ENCODE peak calls at places on chromosomes 3 and 15, in seven cellular contexts. U, V, E, S, M, Z and J are unnamed samples.

GRCh38 chr3:142353571-142353970 is 94.3 kb downstream of the XRN1 start:
- DNase-seq in Z (no peak), M (no peak), S (peak), U (no peak), V (no peak), E (no peak), J (no peak)

GRCh38 chr15:73887481-73887880 is 14.1 kb downstream of the TBC1D21 start:
- DNase-seq in M (no peak), E (no peak), U (no peak), V (no peak), Z (no peak), S (no peak), J (no peak)

GRCh38 chr3:124512881-124513609 is 217.2 kb upstream of the UMPS start:
- DNase-seq in M (no peak), U (no peak), E (no peak), S (peak), V (no peak), Z (no peak), J (no peak)

GRCh38 chr15:68228143-68228970 is 1.2 kb downstream of the CLN6 start:
- DNase-seq in S (no peak), U (no peak), V (no peak), E (no peak), M (no peak), Z (peak), J (no peak)

GRCh38 chr3:161028485-161029018 is 76.6 kb downstream of the B3GALNT1 start:
- DNase-seq in V (no peak), S (no peak), U (no peak), E (peak), M (peak), Z (no peak), J (no peak)

GRCh38 chr3:130849111-130849552 is 44.8 kb upstream of the ATP2C1 start:
- DNase-seq in S (no peak), V (no peak), M (no peak), E (no peak), U (no peak), Z (no peak), J (no peak)

GRCh38 chr15:34621675-34622074 is 38.2 kb upstream of the GOLGA8B start:
- DNase-seq in M (no peak), E (no peak), V (no peak), Z (no peak), U (no peak), S (peak), J (no peak)

GRCh38 chr3:66816110-66816761 is 181.9 kb upstream of the KBTBD8 start:
- DNase-seq in E (peak), S (peak), U (no peak), V (no peak), M (peak), Z (peak), J (no peak)

GRCh38 chr15:100849021-100849831 is 30.4 kb upstream of the ALDH1A3 start:
- DNase-seq in U (no peak), S (peak), V (peak), E (peak), M (peak), Z (peak), J (peak)

GRCh38 chr3:172040078-172040975 is 949 bp downstream of the FNDC3B start:
- DNase-seq in U (no peak), V (peak), Z (peak), E (peak), M (peak), S (peak), J (peak)

GRCh38 chr3:51353566-51354140 is 31.4 kb upstream of the MANF start:
- DNase-seq in Z (no peak), E (no peak), U (no peak), V (no peak), S (peak), M (no peak), J (no peak)

GRCh38 chr15:67524235-67524634 is 3.3 kb downstream of the C15orf61 start:
- DNase-seq in E (no peak), Z (no peak), V (no peak), U (no peak), M (no peak), S (no peak), J (no peak)

GRCh38 chr3:36957072-36957471 is 12.2 kb upstream of the TRANK1 start:
- DNase-seq in Z (no peak), M (no peak), S (no peak), V (no peak), E (no peak), U (no peak), J (no peak)
- TF ChIP-seq CTCF in Z (no peak), M (peak), S (no peak), V (no peak), E (no peak), U (peak), J (peak)

GRCh38 chr3:138394156-138394555 is 40.3 kb upstream of the ESYT3 start:
- DNase-seq in V (no peak), U (no peak), S (no peak), M (no peak), Z (no peak), E (no peak), J (no peak)
- TF ChIP-seq CTCF in V (no peak), U (no peak), S (no peak), M (no peak), Z (no peak), E (no peak), J (no peak)

GRCh38 chr15:70875001-70875782 is 17.0 kb downstream of the THAP10 start:
- DNase-seq in S (peak), U (no peak), M (peak), V (no peak), E (no peak), Z (no peak), J (no peak)
- TF ChIP-seq CTCF in S (peak), U (peak), M (peak), V (no peak), E (no peak), Z (no peak), J (no peak)

GRCh38 chr3:74633021-74633420 is 18.6 kb upstream of the CNTN3 start:
- DNase-seq in U (no peak), E (no peak), Z (no peak), S (peak), M (no peak), V (no peak), J (no peak)

GRCh38 chr3:74631341-74631740 is 16.9 kb upstream of the CNTN3 start:
- DNase-seq in Z (no peak), M (no peak), E (no peak), U (no peak), S (peak), V (no peak), J (no peak)

GRCh38 chr3:74631771-74632170 is 17.3 kb upstream of the CNTN3 start:
- DNase-seq in E (no peak), S (peak), M (no peak), Z (no peak), U (no peak), V (no peak), J (no peak)

GRCh38 chr3:74630602-74631001 is 16.1 kb upstream of the CNTN3 start:
- DNase-seq in M (no peak), V (no peak), S (peak), E (no peak), U (no peak), Z (no peak), J (no peak)
- TF ChIP-seq CTCF in M (peak), V (no peak), S (peak), E (no peak), U (peak), Z (no peak), J (peak)

GRCh38 chr3:10116928-10117327 is 1.5 kb downstream of the BRK1 start:
- DNase-seq in S (no peak), V (no peak), U (no peak), E (no peak), M (no peak), Z (no peak), J (no peak)

GRCh38 chr3:10121064-10121463 is 5.6 kb downstream of the BRK1 start:
- DNase-seq in M (no peak), S (no peak), E (no peak), V (no peak), Z (no peak), U (no peak), J (no peak)

GRCh38 chr3:10115326-10116137 is at the start of gene BRK1:
- DNase-seq in U (peak), S (peak), Z (peak), E (peak), V (peak), M (peak), J (peak)

GRCh38 chr3:10119376-10119775 is 3.9 kb downstream of the BRK1 start:
- DNase-seq in Z (no peak), U (no peak), V (no peak), E (no peak), S (no peak), M (no peak), J (no peak)

DNA sequence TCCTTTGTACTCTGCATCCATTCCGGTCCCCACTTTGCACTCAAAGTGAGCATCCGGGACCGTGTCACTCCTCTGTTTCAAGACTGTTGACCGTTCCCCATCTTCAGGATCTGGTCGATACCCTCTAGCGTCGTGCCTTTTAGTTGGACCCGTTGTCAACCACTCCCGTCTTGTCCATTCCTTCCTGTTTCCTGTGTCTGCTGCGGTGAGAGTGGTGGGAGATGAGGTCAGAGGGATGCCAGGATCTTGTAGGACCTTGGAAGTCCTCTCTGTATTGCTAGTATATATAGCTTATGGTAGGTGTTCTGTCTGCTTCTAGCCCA is 624 bp downstream of the BRK1 start:
- DNase-seq in U (no peak), V (no peak), M (no peak), Z (peak), S (peak), E (no peak), J (peak)
- TF ChIP-seq CTCF in U (no peak), V (no peak), M (no peak), Z (no peak), S (no peak), E (no peak), J (no peak)

GRCh38 chr15:60551781-60552161 is 72.8 kb upstream of the ICE2 start:
- DNase-seq in S (no peak), E (no peak), V (no peak), U (no peak), Z (no peak), M (no peak), J (no peak)
- TF ChIP-seq CTCF in S (no peak), E (no peak), V (no peak), U (no peak), Z (no peak), M (no peak), J (no peak)

DNA sequence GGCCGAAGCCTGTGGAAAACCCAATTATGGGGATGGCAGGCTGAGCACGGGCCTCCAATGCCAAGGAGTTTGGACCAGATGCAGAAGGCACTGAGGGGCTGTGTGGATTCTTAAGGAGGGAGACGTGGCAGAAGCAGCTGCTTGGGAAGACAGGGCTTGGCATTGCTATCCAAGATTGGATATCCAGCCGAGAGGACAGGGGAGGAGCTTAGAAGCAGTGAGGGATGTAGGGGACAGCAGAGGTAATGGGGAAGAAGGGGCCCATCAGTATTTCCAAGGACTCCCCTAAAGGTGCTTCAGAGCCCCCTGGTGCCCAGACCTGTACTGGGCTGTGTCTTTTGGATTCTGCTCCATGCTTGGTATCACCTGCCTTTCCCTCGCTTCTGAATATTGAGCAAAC is 112.8 kb upstream of the TLE3 start:
- DNase-seq in S (no peak), E (no peak), U (no peak), V (no peak), M (no peak), Z (no peak), J (no peak)
- TF ChIP-seq CTCF in S (no peak), E (no peak), U (peak), V (no peak), M (peak), Z (no peak), J (no peak)